ENCODE peak calls at places on chromosome 14, in eight cellular contexts. K is ascending aorta, Q is RWPE2, F is cardiac fibroblast, X is body of pancreas, B is breast epithelium, M is upper lobe of right lung, D is heart right ventricle. J is an unnamed sample.

GRCh38 chr14:71686677-71687076 is 245.6 kb upstream of the RGS6 start:
- DNase-seq in K (peak; percentile 75), Q (no peak), F (peak; percentile 89), X (no peak), B (no peak), M (no peak), D (no peak), J (no peak)

GRCh38 chr14:66045572-66046021 is 440.6 kb upstream of the CCDC196 start:
- DNase-seq in K (no peak), Q (no peak), F (peak; percentile 90), X (no peak), B (no peak), M (no peak), D (peak; percentile 43), J (no peak)

GRCh38 chr14:23413681-23414080 is 5.6 kb upstream of the MYH6 start:
- DNase-seq in K (no peak), Q (no peak), F (no peak), X (no peak), B (no peak), M (no peak), D (no peak), J (no peak)

GRCh38 chr14:22646570-22647254 is 2.6 kb upstream of the OR6J1 start:
- DNase-seq in K (no peak), Q (no peak), F (peak; percentile 70), X (no peak), B (no peak), M (no peak), D (no peak), J (no peak)

GRCh38 chr14:70916300-70916699 is 9.0 kb downstream of the PCNX1 start:
- DNase-seq in K (no peak), Q (no peak), F (no peak), X (no peak), B (no peak), M (no peak), D (no peak), J (no peak)

GRCh38 chr14:52175982-52176502 is 91.5 kb upstream of the PTGDR start:
- DNase-seq in K (no peak), Q (no peak), F (no peak), X (no peak), B (no peak), M (no peak), D (no peak), J (no peak)

GRCh38 chr14:30440986-30441385 is 118.0 kb upstream of the G2E3 start:
- DNase-seq in K (no peak), Q (no peak), F (no peak), X (no peak), B (no peak), M (no peak), D (no peak), J (no peak)

GRCh38 chr14:101733211-101733610 is 28.3 kb upstream of the PPP2R5C start:
- DNase-seq in K (no peak), Q (no peak), F (peak; percentile 53), X (no peak), B (no peak), M (no peak), D (no peak), J (no peak)

GRCh38 chr14:22509751-22510300 is 79.2 kb downstream of the DAD1 start:
- DNase-seq in K (no peak), Q (no peak), F (no peak), X (no peak), B (no peak), M (no peak), D (no peak), J (no peak)

GRCh38 chr14:64970776-64971451 is 1.2 kb downstream of the RAB15 start:
- DNase-seq in K (no peak), Q (no peak), F (no peak), X (no peak), B (no peak), M (peak; percentile 58), D (no peak), J (no peak)

GRCh38 chr14:104968153-104968527 is 10.0 kb downstream of the AHNAK2 start:
- DNase-seq in K (peak; percentile 85), Q (peak; percentile 94), F (peak; percentile 61), X (no peak), B (peak; percentile 57), M (peak; percentile 80), D (peak; percentile 82), J (peak; percentile 90)

GRCh38 chr14:32312010-32312331 is 17.1 kb upstream of the AKAP6 start:
- DNase-seq in K (no peak), Q (no peak), F (no peak), X (no peak), B (no peak), M (no peak), D (no peak), J (no peak)

GRCh38 chr14:50944647-50945413 is 547 bp upstream of the PYGL start:
- DNase-seq in K (peak; percentile 73), Q (peak; percentile 74), F (peak; percentile 63), X (peak; percentile 42), B (peak; percentile 45), M (peak; percentile 79), D (peak; percentile 17), J (peak; percentile 29)

GRCh38 chr14:79834856-79835255 is 376.4 kb downstream of the DIO2 start:
- DNase-seq in K (no peak), Q (no peak), F (no peak), X (no peak), B (no peak), M (no peak), D (no peak), J (no peak)

GRCh38 chr14:65927871-65928270 is 515.3 kb downstream of the FUT8 start:
- DNase-seq in K (no peak), Q (no peak), F (no peak), X (no peak), B (no peak), M (no peak), D (no peak), J (no peak)

GRCh38 chr14:102659797-102660196 is 67.3 kb downstream of the RCOR1 start:
- DNase-seq in K (no peak), Q (no peak), F (peak; percentile 56), X (no peak), B (no peak), M (no peak), D (no peak), J (no peak)

GRCh38 chr14:65972346-65972745 is 513.8 kb upstream of the CCDC196 start:
- DNase-seq in K (no peak), Q (no peak), F (peak; percentile 16), X (no peak), B (no peak), M (no peak), D (no peak), J (no peak)

GRCh38 chr14:85296466-85297210 is 233.3 kb upstream of the FLRT2 start:
- DNase-seq in K (no peak), Q (no peak), F (peak; percentile 69), X (no peak), B (no peak), M (no peak), D (no peak), J (no peak)

GRCh38 chr14:83416476-83416875 is 1882.8 kb upstream of the SEL1L start:
- DNase-seq in K (no peak), Q (no peak), F (peak; percentile 4), X (no peak), B (no peak), M (no peak), D (no peak), J (no peak)

DNA sequence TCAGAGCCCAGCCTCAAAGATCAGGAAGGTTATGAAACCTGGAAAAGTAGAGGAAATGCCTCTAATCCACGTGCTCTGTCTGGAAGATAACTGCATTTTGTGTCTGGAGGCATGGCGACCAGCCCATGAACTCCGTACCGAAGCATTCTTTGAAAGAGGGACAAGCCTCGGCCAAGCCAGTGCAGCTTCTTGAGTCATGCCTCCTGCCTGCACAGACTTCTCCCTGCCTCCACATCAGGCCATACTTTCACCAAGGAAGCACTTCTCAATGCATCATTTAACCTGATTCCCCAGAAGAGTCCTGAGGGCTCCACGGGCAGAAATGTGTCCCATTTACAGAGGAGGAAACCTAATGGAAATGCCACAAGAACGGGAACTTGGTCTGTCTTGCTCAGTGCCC is 3.4 kb downstream of the ACTN1 start:
- DNase-seq in K (peak; percentile 83), Q (no peak), F (peak; percentile 83), X (no peak), B (peak; percentile 52), M (no peak), D (no peak), J (no peak)
- H3K4me3 ChIP-seq in K (peak overlapping the region; percentile 97), Q (peak overlapping the region; percentile 1), F (peak overlapping the region; percentile 19), X (no peak overlapping the region), B (no peak overlapping the region), M (no peak overlapping the region), D (peak overlapping the region; percentile 9), J (no peak overlapping the region)

GRCh38 chr14:55053018-55053417 is 1.6 kb downstream of the MAPK1IP1L start:
- DNase-seq in K (no peak), Q (no peak), F (no peak), X (no peak), B (no peak), M (no peak), D (no peak), J (no peak)
- H3K4me3 ChIP-seq in K (peak overlapping the region; percentile 94), Q (peak overlapping the region; percentile 93), F (peak overlapping the region; percentile 93), X (no peak overlapping the region), B (no peak overlapping the region), M (peak overlapping the region; percentile 80), D (peak overlapping the region; percentile 86), J (peak overlapping the region; percentile 92)

GRCh38 chr14:94624537-94625352 is 12.6 kb downstream of the SERPINA3 start:
- DNase-seq in K (no peak), Q (no peak), F (no peak), X (no peak), B (no peak), M (no peak), D (no peak), J (no peak)
- H3K4me3 ChIP-seq in K (no peak overlapping the region), Q (no peak overlapping the region), F (no peak overlapping the region), X (no peak overlapping the region), B (no peak overlapping the region), M (no peak overlapping the region), D (no peak overlapping the region), J (no peak overlapping the region)

GRCh38 chr14:91399868-91400640 is 17.6 kb downstream of the CCDC88C start:
- DNase-seq in K (no peak), Q (no peak), F (no peak), X (no peak), B (no peak), M (no peak), D (no peak), J (no peak)

GRCh38 chr14:91401751-91402150 is 15.9 kb downstream of the CCDC88C start:
- DNase-seq in K (no peak), Q (no peak), F (no peak), X (no peak), B (no peak), M (no peak), D (no peak), J (no peak)

GRCh38 chr14:91402278-91403068 is 15.1 kb downstream of the CCDC88C start:
- DNase-seq in K (no peak), Q (no peak), F (peak; percentile 63), X (peak; percentile 74), B (no peak), M (no peak), D (peak; percentile 51), J (no peak)

GRCh38 chr14:91398707-91399106 is 18.9 kb downstream of the CCDC88C start:
- DNase-seq in K (no peak), Q (no peak), F (no peak), X (no peak), B (no peak), M (no peak), D (no peak), J (no peak)

DNA sequence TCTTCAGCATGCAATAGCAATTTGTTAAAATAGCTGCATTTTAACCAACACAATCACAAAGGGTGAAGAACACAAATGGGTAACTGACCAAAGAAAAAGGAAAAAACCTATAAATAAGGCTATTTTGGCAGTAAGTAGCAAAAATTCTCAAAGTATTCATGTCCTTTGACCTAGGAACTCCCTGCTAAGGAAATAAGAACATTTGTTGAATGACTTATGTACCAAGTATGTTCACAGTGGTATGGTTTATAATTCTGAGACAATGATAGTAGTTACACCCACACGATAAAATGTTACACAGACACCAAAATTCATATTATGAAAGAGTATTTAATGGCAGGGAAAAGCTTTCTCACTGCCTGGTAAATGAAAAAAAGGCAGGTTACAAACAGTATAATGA is 16.9 kb downstream of the CCDC88C start:
- DNase-seq in K (no peak), Q (no peak), F (peak; percentile 52), X (no peak), B (no peak), M (no peak), D (no peak), J (no peak)
- H3K4me3 ChIP-seq in K (no peak overlapping the region), Q (no peak overlapping the region), F (no peak overlapping the region), X (no peak overlapping the region), B (no peak overlapping the region), M (no peak overlapping the region), D (no peak overlapping the region), J (no peak overlapping the region)